ENCODE peak calls at places on chromosome 6, in six cellular contexts. N is GM12878, Q is breast epithelium, H is A549, Z is adrenal gland, K is ovary. I is an unnamed sample.

GRCh38 chr6:33869826-33870423 is 66.1 kb upstream of the MLN start:
- DNase-seq in N (no peak), Q (no peak), H (no peak), Z (no peak), K (no peak), I (no peak)

GRCh38 chr6:157461000-157461915 is 80.3 kb downstream of the ZDHHC14 start:
- DNase-seq in N (peak), Q (no peak), H (no peak), Z (no peak), K (no peak), I (no peak)

GRCh38 chr6:170134077-170135040 is 156.5 kb downstream of the DLL1 start:
- DNase-seq in N (no peak), Q (peak), H (no peak), Z (no peak), K (peak), I (peak)

GRCh38 chr6:127496471-127496870 is 22.7 kb downstream of the MTCL3 start:
- DNase-seq in N (no peak), Q (no peak), H (no peak), Z (no peak), K (no peak), I (no peak)

GRCh38 chr6:5261545-5262109 is 314 bp downstream of the FARS2 start:
- DNase-seq in N (no peak), Q (no peak), H (no peak), Z (no peak), K (no peak), I (no peak)

GRCh38 chr6:45677381-45677992 is 299.8 kb upstream of the SUPT3H start:
- DNase-seq in N (peak), Q (no peak), H (no peak), Z (peak), K (no peak), I (peak)

GRCh38 chr6:13331516-13332348 is 3.4 kb upstream of the TBC1D7 start:
- DNase-seq in N (no peak), Q (no peak), H (peak), Z (no peak), K (no peak), I (no peak)

GRCh38 chr6:1200706-1201105 is 111.2 kb upstream of the FOXQ1 start:
- DNase-seq in N (no peak), Q (no peak), H (no peak), Z (no peak), K (no peak), I (no peak)

GRCh38 chr6:168675375-168675774 is 234.4 kb downstream of the SMOC2 start:
- DNase-seq in N (no peak), Q (no peak), H (no peak), Z (no peak), K (no peak), I (no peak)

GRCh38 chr6:125781307-125781868 is 9.4 kb upstream of the NCOA7 start:
- DNase-seq in N (no peak), Q (no peak), H (peak), Z (peak), K (no peak), I (no peak)

GRCh38 chr6:80316655-80317332 is 210.3 kb downstream of the BCKDHB start:
- DNase-seq in N (no peak), Q (no peak), H (no peak), Z (no peak), K (no peak), I (no peak)

GRCh38 chr6:16622193-16622592 is 139.1 kb downstream of the ATXN1 start:
- DNase-seq in N (no peak), Q (no peak), H (no peak), Z (no peak), K (no peak), I (no peak)

GRCh38 chr6:93416575-93417420 is 2.6 kb downstream of the EPHA7 start:
- DNase-seq in N (no peak), Q (peak), H (peak), Z (no peak), K (peak), I (peak)

GRCh38 chr6:33583591-33584155 is 3.6 kb upstream of the BAK1 start:
- DNase-seq in N (no peak), Q (no peak), H (peak), Z (no peak), K (no peak), I (no peak)

GRCh38 chr6:108557494-108558371 is 3.0 kb upstream of the FOXO3 start:
- DNase-seq in N (no peak), Q (peak), H (peak), Z (peak), K (peak), I (peak)

GRCh38 chr6:5078121-5078695 is 6.9 kb upstream of the PPP1R3G start:
- DNase-seq in N (no peak), Q (no peak), H (peak), Z (no peak), K (no peak), I (no peak)

GRCh38 chr6:31734703-31735500 is 1.4 kb downstream of the CLIC1 start:
- DNase-seq in N (peak), Q (no peak), H (peak), Z (peak), K (peak), I (peak)

GRCh38 chr6:152085533-152085932 is 278.1 kb downstream of the ESR1 start:
- DNase-seq in N (no peak), Q (no peak), H (peak), Z (no peak), K (no peak), I (no peak)

GRCh38 chr6:131061041-131061770 is 1.8 kb downstream of the EPB41L2 start:
- DNase-seq in N (no peak), Q (no peak), H (peak), Z (no peak), K (no peak), I (no peak)

GRCh38 chr6:123208111-123208510 is 212.1 kb downstream of the CLVS2 start:
- DNase-seq in N (no peak), Q (no peak), H (no peak), Z (no peak), K (no peak), I (no peak)

GRCh38 chr6:22582806-22583205 is 13.4 kb downstream of the HDGFL1 start:
- DNase-seq in N (no peak), Q (no peak), H (no peak), Z (no peak), K (no peak), I (no peak)

GRCh38 chr6:125444234-125444949 is 142.6 kb upstream of the HDDC2 start:
- DNase-seq in N (no peak), Q (no peak), H (no peak), Z (peak), K (peak), I (peak)

GRCh38 chr6:41503841-41504525 is 42.2 kb upstream of the FOXP4 start:
- DNase-seq in N (no peak), Q (no peak), H (peak), Z (no peak), K (peak), I (no peak)

GRCh38 chr6:51277471-51277870 is 458.8 kb downstream of the TFAP2B start:
- DNase-seq in N (no peak), Q (no peak), H (no peak), Z (no peak), K (no peak), I (no peak)

GRCh38 chr6:51266569-51266968 is 447.9 kb downstream of the TFAP2B start:
- DNase-seq in N (no peak), Q (no peak), H (no peak), Z (no peak), K (no peak), I (no peak)

GRCh38 chr6:51273228-51273961 is 454.7 kb downstream of the TFAP2B start:
- DNase-seq in N (no peak), Q (no peak), H (no peak), Z (no peak), K (no peak), I (no peak)

GRCh38 chr6:51268666-51269065 is 450.0 kb downstream of the TFAP2B start:
- DNase-seq in N (no peak), Q (no peak), H (no peak), Z (no peak), K (no peak), I (no peak)

GRCh38 chr6:51271615-51272014 is 452.9 kb downstream of the TFAP2B start:
- DNase-seq in N (no peak), Q (no peak), H (no peak), Z (no peak), K (no peak), I (no peak)
- H3K4me3 ChIP-seq in N (no peak), Q (no peak), H (no peak), Z (no peak), K (no peak), I (no peak)

DNA sequence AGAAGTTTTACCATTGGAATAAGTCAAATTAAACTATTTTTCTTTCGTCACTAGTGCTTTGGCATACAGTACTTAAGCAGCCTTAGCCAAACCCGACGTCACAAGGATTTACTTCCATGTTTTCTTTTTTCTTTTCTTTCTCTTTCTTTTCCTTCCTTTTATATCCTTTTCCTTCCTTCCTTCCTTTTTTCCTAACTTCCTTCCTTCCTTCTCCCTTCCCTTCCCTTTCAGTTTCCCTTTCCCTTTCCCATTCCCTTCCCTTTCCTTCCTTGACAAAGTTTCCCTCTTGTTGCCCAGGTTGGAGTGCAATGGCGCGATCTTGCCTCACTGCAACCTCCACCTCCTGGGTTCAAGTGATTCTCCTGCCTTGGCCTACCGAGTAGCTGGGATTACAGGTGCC is 9.9 kb downstream of the ULBP3 start:
- DNase-seq in N (no peak), Q (no peak), H (no peak), Z (no peak), K (no peak), I (no peak)
- TF ChIP-seq POLR2A in N (no peak), Q (no peak), H (no peak), Z (no peak), K (no peak), I (no peak)

GRCh38 chr6:3353939-3354338 is 95.2 kb downstream of the PSMG4 start:
- DNase-seq in N (no peak), Q (no peak), H (no peak), Z (no peak), K (no peak), I (no peak)
- H3K27ac ChIP-seq in N (no peak), Q (peak), H (no peak), Z (no peak), K (no peak), I (peak)

GRCh38 chr6:53426117-53426516 is 77.4 kb upstream of the ELOVL5 start:
- DNase-seq in N (no peak), Q (no peak), H (no peak), Z (no peak), K (no peak), I (no peak)
- H3K4me3 ChIP-seq in N (no peak), Q (no peak), H (no peak), Z (no peak), K (no peak), I (no peak)

GRCh38 chr6:72683797-72684196 is 61.9 kb downstream of the KCNQ5 start:
- DNase-seq in N (peak), Q (no peak), H (no peak), Z (no peak), K (no peak), I (no peak)

GRCh38 chr6:72691298-72691697 is 69.4 kb downstream of the KCNQ5 start:
- DNase-seq in N (no peak), Q (no peak), H (no peak), Z (no peak), K (no peak), I (no peak)

GRCh38 chr6:72689107-72689954 is 67.5 kb downstream of the KCNQ5 start:
- DNase-seq in N (peak), Q (no peak), H (no peak), Z (no peak), K (no peak), I (no peak)
- TF ChIP-seq POLR2A in N (no peak), Q (no peak), H (no peak), Z (no peak), K (no peak), I (no peak)

DNA sequence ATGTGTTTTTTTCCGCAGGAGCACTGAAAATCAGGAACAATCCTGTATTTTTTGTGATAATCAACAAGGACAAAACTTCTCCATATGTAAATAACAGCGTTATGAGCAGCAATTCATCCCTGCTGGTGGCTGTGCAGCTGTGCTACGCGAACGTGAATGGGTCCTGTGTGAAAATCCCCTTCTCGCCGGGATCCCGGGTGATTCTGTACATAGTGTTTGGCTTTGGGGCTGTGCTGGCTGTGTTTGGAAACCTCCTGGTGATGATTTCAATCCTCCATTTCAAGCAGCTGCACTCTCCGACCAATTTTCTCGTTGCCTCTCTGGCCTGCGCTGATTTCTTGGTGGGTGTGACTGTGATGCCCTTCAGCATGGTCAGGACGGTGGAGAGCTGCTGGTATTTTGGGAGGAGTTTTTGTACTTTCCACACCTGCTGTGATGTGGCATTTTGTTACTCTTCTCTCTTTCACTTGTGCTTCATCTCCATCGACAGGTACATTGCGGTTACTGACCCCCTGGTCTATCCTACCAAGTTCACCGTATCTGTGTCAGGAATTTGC is at the start of gene TAAR6:
- DNase-seq in N (no peak), Q (no peak), H (no peak), Z (no peak), K (no peak), I (no peak)
- H3K27ac ChIP-seq in N (no peak), Q (no peak), H (no peak), Z (no peak), K (no peak), I (no peak)

DNA sequence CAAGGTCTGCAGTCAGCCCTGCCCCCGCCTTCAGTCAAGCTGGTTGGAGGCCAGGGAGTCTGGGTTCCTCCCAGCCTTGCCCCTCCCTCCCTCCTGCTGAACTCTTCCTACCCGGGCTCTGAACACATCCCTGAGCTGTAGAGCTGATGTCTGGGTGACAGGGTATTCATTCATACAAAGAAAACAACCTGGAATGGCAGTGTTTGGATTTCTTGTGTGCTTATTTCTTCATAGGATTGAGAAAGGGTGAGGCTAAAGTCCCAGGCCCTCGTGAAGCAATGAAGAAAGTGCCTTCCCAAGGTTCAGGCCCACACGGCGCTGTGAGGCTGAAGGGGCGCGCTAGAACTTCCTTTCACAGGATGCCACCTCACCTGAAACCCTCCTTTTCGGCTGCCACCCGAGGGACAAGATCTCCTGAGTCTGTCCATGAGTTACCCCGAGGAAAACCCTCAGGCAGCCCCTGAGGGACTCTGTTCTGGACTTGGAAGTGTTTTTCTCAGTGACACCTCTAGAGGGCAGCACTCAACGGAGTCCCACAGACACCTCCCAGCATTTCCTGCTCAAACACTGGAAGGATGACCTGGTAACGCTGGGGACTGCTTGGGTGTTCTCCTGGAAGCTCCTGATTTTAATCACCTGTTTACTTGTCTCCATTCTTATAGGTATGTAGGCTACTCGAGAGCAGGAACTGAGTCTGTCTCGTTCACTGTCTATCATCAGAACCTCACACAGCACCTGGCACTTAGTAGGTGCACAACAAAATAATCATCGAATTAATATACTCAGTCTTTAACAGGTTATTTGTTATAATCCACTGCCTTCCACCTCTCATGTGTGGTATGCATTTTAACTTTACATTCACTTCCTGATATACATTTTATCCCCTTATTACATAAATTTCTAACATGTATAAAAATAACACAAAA is 11.8 kb upstream of the GSTA1 start:
- DNase-seq in N (no peak), Q (no peak), H (peak), Z (peak), K (peak), I (no peak)
- H3K4me3 ChIP-seq in N (no peak), Q (no peak), H (no peak), Z (no peak), K (no peak), I (no peak)

GRCh38 chr6:113857565-113858066 is 471 bp downstream of the MARCKS start:
- DNase-seq in N (no peak), Q (no peak), H (peak), Z (no peak), K (peak), I (peak)

GRCh38 chr6:113855500-113856010 is 1.6 kb upstream of the MARCKS start:
- DNase-seq in N (no peak), Q (no peak), H (peak), Z (peak), K (no peak), I (no peak)

GRCh38 chr6:113856011-113856551 is 1.1 kb upstream of the MARCKS start:
- DNase-seq in N (no peak), Q (no peak), H (peak), Z (no peak), K (peak), I (no peak)

GRCh38 chr6:113858067-113858604 is 991 bp downstream of the MARCKS start:
- DNase-seq in N (no peak), Q (peak), H (peak), Z (peak), K (peak), I (peak)

DNA sequence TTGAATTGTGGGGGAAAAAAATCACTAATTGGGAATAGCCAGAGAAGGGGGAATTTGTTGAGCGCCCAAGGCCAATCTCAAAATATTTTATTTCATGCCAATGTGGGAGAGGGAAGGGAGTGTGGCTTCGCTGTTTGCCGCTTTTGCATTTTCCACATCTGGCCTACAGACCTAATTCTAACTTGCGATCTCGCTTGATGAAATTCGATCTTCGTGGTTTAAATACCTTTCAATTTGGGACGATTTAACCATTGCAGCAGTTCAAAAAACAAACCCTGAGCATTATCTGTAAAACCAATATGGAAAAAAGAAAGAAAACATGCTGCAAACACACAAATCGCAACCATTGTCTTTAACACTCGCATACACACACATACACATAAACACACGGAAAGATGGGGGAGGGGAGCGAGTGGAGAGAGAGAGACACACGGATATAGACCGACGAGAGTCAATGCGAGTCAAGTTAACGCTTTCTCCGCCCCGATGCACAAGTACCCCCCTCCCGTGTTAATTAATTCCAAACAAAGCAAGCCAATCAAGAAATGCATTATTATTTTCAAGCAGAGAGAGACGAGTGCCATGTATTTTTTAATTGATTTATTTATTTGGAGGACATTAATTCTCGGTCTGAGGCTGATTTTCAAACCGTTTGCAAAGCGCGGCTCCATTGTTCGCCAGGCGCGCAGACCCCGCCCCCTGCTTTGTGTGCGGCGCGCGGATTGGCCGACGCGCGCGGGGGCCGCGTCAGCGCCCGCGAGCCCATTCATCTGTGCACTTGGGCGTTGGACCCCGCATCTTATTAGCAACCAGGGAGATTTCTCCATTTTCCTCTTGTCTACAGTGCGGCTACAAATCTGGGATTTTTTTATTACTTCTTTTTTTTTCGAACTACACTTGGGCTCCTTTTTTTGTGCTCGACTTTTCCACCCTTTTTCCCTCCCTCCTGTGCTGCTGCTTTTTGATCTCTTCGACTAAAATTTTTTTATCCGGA is at the start of gene MARCKS:
- DNase-seq in N (no peak), Q (peak), H (peak), Z (peak), K (peak), I (peak)
- TF ChIP-seq POLR2A in N (peak), Q (peak), H (no peak), Z (no peak), K (peak), I (no peak)

DNA sequence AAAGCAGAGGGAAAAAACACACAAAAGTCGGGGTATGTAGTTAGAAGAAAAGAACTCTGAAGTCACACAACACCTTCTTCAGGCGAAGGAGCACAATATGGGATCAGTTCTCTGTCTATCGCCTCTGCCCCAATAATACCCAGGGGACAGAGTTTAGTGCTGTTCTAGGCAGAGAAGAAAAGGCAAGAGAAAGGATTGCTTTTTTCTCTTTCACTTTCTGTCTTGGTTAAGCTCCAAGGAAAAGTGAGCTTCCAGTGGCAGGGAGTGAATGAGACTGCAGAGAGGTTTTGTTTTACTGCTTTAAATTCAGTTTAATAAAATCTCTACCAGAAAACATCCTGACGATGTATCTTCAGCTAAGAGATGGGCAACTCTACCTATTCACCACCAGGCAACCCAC is 86.6 kb upstream of the STXBP5 start:
- DNase-seq in N (no peak), Q (no peak), H (no peak), Z (no peak), K (no peak), I (no peak)
- H3K27ac ChIP-seq in N (no peak), Q (no peak), H (no peak), Z (no peak), K (no peak), I (no peak)

I was measured in heart left ventricle.